ENCODE peak calls at places on chromosomes 5 and 9, in four cellular contexts. One of them, this sample, is unnamed.

GRCh38 chr5:149005077-149005892 is 57.6 kb downstream of the SH3TC2 start:
- DNase-seq in stimulated activated CD8-positive, alpha-beta memory T cell treated with anti-CD3 and anti-CD28 coated beads, Interleukin-15, amount 100 ng/mL, for 1 hour: no peak
- DNase-seq in NCI-H2029 treated with DMSO at 0.1 percent for 48 hours: no peak
- DNase-seq in activated CD8-positive, alpha-beta memory T cell treated with anti-CD3 and anti-CD28 coated beads for 24 hours: no peak
- DNase-seq in this sample: no peak

GRCh38 chr5:35009059-35009458 is 38.7 kb downstream of the AGXT2 start:
- DNase-seq in NCI-H2029 treated with DMSO at 0.1 percent for 48 hours: no peak
- DNase-seq in activated CD8-positive, alpha-beta memory T cell treated with anti-CD3 and anti-CD28 coated beads for 24 hours: no peak
- DNase-seq in stimulated activated CD8-positive, alpha-beta memory T cell treated with anti-CD3 and anti-CD28 coated beads, Interleukin-15, amount 100 ng/mL, for 1 hour: no peak
- DNase-seq in this sample: no peak

GRCh38 chr5:75509956-75510355 is 1.5 kb downstream of the CERT1 start:
- DNase-seq in stimulated activated CD8-positive, alpha-beta memory T cell treated with anti-CD3 and anti-CD28 coated beads, Interleukin-15, amount 100 ng/mL, for 1 hour: no peak
- DNase-seq in activated CD8-positive, alpha-beta memory T cell treated with anti-CD3 and anti-CD28 coated beads for 24 hours: no peak
- DNase-seq in NCI-H2029 treated with DMSO at 0.1 percent for 48 hours: no peak
- DNase-seq in this sample: no peak

GRCh38 chr9:130040901-130041647 is 1.9 kb downstream of the FNBP1 start:
- DNase-seq in NCI-H2029 treated with DMSO at 0.1 percent for 48 hours: no peak
- DNase-seq in stimulated activated CD8-positive, alpha-beta memory T cell treated with anti-CD3 and anti-CD28 coated beads, Interleukin-15, amount 100 ng/mL, for 1 hour: no peak
- DNase-seq in activated CD8-positive, alpha-beta memory T cell treated with anti-CD3 and anti-CD28 coated beads for 24 hours: peak
- DNase-seq in this sample: no peak

GRCh38 chr9:27732494-27732893 is 159.2 kb upstream of the C9orf72 start:
- DNase-seq in NCI-H2029 treated with DMSO at 0.1 percent for 48 hours: no peak
- DNase-seq in activated CD8-positive, alpha-beta memory T cell treated with anti-CD3 and anti-CD28 coated beads for 24 hours: no peak
- DNase-seq in stimulated activated CD8-positive, alpha-beta memory T cell treated with anti-CD3 and anti-CD28 coated beads, Interleukin-15, amount 100 ng/mL, for 1 hour: no peak
- DNase-seq in this sample: no peak

GRCh38 chr9:123834907-123835562 is 94.9 kb downstream of the DENND1A start:
- DNase-seq in activated CD8-positive, alpha-beta memory T cell treated with anti-CD3 and anti-CD28 coated beads for 24 hours: no peak
- DNase-seq in NCI-H2029 treated with DMSO at 0.1 percent for 48 hours: peak
- DNase-seq in stimulated activated CD8-positive, alpha-beta memory T cell treated with anti-CD3 and anti-CD28 coated beads, Interleukin-15, amount 100 ng/mL, for 1 hour: no peak
- DNase-seq in this sample: peak

GRCh38 chr5:140312067-140312790 is 9.3 kb upstream of the PFDN1 start:
- DNase-seq in NCI-H2029 treated with DMSO at 0.1 percent for 48 hours: no peak
- DNase-seq in stimulated activated CD8-positive, alpha-beta memory T cell treated with anti-CD3 and anti-CD28 coated beads, Interleukin-15, amount 100 ng/mL, for 1 hour: no peak
- DNase-seq in activated CD8-positive, alpha-beta memory T cell treated with anti-CD3 and anti-CD28 coated beads for 24 hours: no peak
- DNase-seq in this sample: no peak

GRCh38 chr5:33258553-33258952 is 182.2 kb upstream of the TARS1 start:
- DNase-seq in stimulated activated CD8-positive, alpha-beta memory T cell treated with anti-CD3 and anti-CD28 coated beads, Interleukin-15, amount 100 ng/mL, for 1 hour: no peak
- DNase-seq in activated CD8-positive, alpha-beta memory T cell treated with anti-CD3 and anti-CD28 coated beads for 24 hours: no peak
- DNase-seq in NCI-H2029 treated with DMSO at 0.1 percent for 48 hours: no peak
- DNase-seq in this sample: no peak

GRCh38 chr9:694499-695154 is 146.9 kb upstream of the DMRT1 start:
- DNase-seq in NCI-H2029 treated with DMSO at 0.1 percent for 48 hours: no peak
- DNase-seq in stimulated activated CD8-positive, alpha-beta memory T cell treated with anti-CD3 and anti-CD28 coated beads, Interleukin-15, amount 100 ng/mL, for 1 hour: no peak
- DNase-seq in activated CD8-positive, alpha-beta memory T cell treated with anti-CD3 and anti-CD28 coated beads for 24 hours: no peak
- DNase-seq in this sample: no peak

This sample was measured in OCI-LY7.